ENCODE peak calls at places on chromosome 4, in eight cellular contexts. R, C, F, P, L, H, W and B are unnamed samples.

GRCh38 chr4:128386761-128387599 is 99.4 kb upstream of the PGRMC2 start:
- DNase-seq in R (peak; percentile 80), H (peak; percentile 98), F (peak; percentile 69), W (peak; percentile 97), C (no peak), P (peak; percentile 98), L (peak; percentile 76), B (peak; percentile 99)

GRCh38 chr4:31983246-31983645 is 1263.1 kb downstream of the PCDH7 start:
- DNase-seq in R (no peak), L (no peak), H (no peak), P (no peak), C (no peak), W (no peak), F (no peak), B (no peak)

GRCh38 chr4:126604273-126604867 is 1028.4 kb upstream of the INTU start:
- DNase-seq in R (no peak), W (peak; percentile 62), P (no peak), L (no peak), F (no peak), H (peak; percentile 62), C (peak; percentile 45), B (peak; percentile 62)

GRCh38 chr4:89586864-89587263 is 250.1 kb downstream of the SNCA start:
- DNase-seq in C (no peak), L (no peak), H (peak; percentile 51), F (no peak), R (no peak), P (no peak), W (peak; percentile 35), B (peak; percentile 22)

GRCh38 chr4:169033660-169034059 is 23.6 kb upstream of the CBR4 start:
- DNase-seq in C (no peak), W (no peak), H (no peak), R (no peak), F (no peak), L (no peak), P (peak; percentile 85), B (no peak)

GRCh38 chr4:147547314-147548056 is 66.6 kb downstream of the EDNRA start:
- DNase-seq in P (no peak), W (peak; percentile 46), L (no peak), C (no peak), R (no peak), H (peak; percentile 91), F (no peak), B (peak; percentile 59)

GRCh38 chr4:108560624-108561023 is 59.8 kb upstream of the RPL34 start:
- DNase-seq in P (no peak), F (no peak), L (no peak), R (no peak), H (peak; percentile 31), W (peak; percentile 61), C (no peak), B (no peak)

GRCh38 chr4:2688697-2689096 is 67.4 kb downstream of the TNIP2 start:
- DNase-seq in W (no peak), L (no peak), R (no peak), F (no peak), P (peak; percentile 64), H (no peak), C (no peak), B (no peak)

GRCh38 chr4:51831133-51831532 is 11.8 kb upstream of the DCUN1D4 start:
- DNase-seq in R (peak; percentile 78), C (peak; percentile 67), P (peak; percentile 86), F (no peak), H (peak; percentile 55), W (peak; percentile 72), L (peak; percentile 73), B (peak; percentile 48)

GRCh38 chr4:51885371-51885770 is 42.4 kb downstream of the DCUN1D4 start:
- DNase-seq in L (no peak), F (no peak), P (no peak), H (peak; percentile 28), W (peak; percentile 32), C (peak; percentile 50), R (no peak), B (peak; percentile 38)

GRCh38 chr4:107478327-107478946 is 241.6 kb downstream of the PAPSS1 start:
- DNase-seq in F (no peak), H (no peak), C (no peak), W (no peak), P (no peak), R (no peak), L (no peak), B (no peak)

GRCh38 chr4:120454788-120455187 is 388.1 kb upstream of the MAD2L1 start:
- DNase-seq in H (no peak), L (no peak), F (no peak), P (no peak), W (no peak), C (no peak), R (no peak), B (no peak)

GRCh38 chr4:25085621-25086020 is 54.9 kb upstream of the LGI2 start:
- DNase-seq in W (no peak), P (no peak), R (no peak), F (no peak), L (no peak), H (no peak), C (no peak), B (no peak)

GRCh38 chr4:1533501-1534064 is 127.3 kb upstream of the NKX1-1 start:
- DNase-seq in W (no peak), C (no peak), F (no peak), R (peak; percentile 51), L (no peak), H (no peak), P (no peak), B (no peak)

GRCh38 chr4:7964890-7965662 is 25.4 kb upstream of the AFAP1 start:
- DNase-seq in P (peak; percentile 84), W (peak; percentile 91), C (no peak), R (no peak), H (peak; percentile 74), L (no peak), F (no peak), B (peak; percentile 53)

GRCh38 chr4:53089940-53090729 is 228.0 kb downstream of the RASL11B start:
- DNase-seq in P (no peak), F (no peak), R (no peak), H (peak; percentile 53), L (no peak), W (peak; percentile 75), C (no peak), B (peak; percentile 94)

DNA sequence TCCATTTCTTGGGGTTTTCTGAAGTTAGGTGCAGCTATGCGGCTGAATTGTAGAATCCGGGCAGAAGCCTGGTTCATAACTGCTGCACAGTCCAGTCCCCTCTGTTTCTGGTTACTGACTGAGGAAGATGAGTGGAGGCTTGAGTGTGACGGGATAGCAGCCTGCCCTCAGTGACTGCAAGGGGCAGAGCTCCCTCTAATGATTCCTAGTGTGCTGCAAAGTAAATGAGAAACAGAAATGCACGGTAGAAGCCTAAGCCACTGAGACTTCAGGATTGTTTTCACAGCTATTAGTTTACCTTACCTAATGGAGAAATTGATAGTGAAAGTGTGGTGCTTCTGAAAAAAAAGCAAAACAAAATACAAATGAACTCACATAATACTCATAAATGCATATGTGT is 189.2 kb downstream of the GPM6A start:
- DNase-seq in C (peak; percentile 18), P (no peak), L (no peak), F (no peak), H (no peak), R (no peak), W (no peak), B (no peak)
- TF ChIP-seq CTCF in C (no peak), P (no peak), L (no peak), F (no peak), H (no peak), R (no peak), W (no peak), B (no peak)

DNA sequence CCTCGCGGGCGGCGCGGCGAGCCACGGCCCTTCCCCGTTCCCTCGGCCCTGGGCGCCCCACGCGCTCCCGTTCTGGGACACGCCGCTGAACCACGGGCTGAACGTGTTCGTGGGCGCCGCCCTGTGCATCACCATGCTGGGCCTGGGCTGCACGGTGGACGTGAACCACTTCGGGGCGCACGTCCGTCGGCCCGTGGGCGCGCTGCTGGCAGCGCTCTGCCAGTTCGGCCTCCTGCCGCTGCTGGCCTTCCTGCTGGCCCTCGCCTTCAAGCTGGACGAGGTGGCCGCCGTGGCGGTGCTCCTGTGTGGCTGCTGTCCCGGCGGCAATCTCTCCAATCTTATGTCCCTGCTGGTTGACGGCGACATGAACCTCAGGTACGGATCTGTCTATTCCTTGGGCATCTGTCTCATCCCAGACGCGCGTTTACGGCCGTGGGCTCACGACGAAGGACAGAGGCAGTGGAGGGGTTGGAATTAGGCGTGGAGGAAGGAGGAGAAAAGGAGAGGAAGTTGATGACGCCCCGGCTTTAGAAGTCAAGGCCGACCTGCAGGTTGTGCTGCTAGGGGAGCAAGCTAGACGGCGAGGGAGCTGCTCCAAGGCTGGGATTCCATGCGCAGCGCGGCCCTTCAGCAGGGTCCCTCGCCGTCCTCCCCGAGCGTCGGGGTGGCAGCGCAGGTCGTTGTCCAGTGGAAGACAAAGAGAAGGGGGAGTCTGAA is 792 bp downstream of the SLC10A4 start:
- DNase-seq in L (peak; percentile 70), C (no peak), H (no peak), F (no peak), R (peak; percentile 63), W (no peak), P (no peak), B (no peak)
- H3K4me3 ChIP-seq in L (peak overlapping the region; percentile 41), C (peak overlapping the region; percentile 31), H (no peak overlapping the region), F (peak overlapping the region; percentile 69), R (peak overlapping the region; percentile 41), W (no peak overlapping the region), P (no peak overlapping the region), B (no peak overlapping the region)

DNA sequence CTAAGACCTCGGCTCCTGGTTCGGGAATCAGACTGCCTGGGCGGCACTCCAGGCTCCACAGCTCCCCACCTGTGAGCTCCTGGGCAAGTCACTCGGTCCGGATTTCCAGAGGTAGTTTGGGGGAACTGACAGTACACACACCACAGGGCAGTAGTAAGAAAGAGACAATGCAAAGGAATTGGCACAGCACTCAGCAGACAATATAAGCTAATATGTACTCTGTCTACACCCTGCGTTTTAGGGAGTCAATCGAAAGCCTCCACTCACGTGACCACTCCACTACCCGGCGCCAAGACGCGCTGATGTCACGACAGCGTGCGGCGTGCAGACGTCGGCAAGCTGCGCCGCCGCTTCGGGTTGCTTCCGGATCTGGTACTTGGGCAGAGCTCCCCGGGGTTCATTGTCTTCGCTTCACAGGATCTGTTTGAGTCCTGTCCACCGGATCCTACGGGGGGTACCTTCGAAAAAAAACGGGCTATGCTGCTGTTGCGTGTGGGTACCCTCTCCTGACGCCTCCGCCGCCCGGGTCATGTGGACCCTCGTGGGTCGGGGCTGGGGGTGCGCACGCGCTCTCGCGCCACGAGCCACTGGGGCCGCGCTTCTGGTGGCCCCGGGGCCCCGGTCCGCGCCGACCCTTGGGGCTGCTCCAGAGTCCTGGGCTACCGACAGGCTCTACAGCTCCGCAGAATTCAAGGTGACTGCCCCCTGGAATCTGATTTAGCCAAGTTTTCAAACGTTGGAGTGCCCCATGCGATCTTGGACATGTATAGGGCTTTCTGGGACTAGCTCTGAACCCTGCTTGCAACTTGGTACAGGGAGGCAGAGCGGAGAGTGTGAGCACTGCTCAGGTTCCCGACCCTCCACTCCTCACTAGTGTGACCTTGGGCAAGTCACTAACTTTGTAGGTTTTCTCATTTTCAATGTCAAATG is at the start of gene GUF1:
- DNase-seq in H (peak; percentile 89), L (peak; percentile 96), P (peak; percentile 97), C (peak; percentile 92), R (peak; percentile 91), W (peak; percentile 92), F (peak; percentile 57), B (peak; percentile 84)
- TF ChIP-seq CTCF in H (no peak), L (no peak), P (no peak), C (peak; percentile 2), R (no peak), W (no peak), F (no peak), B (no peak)

DNA sequence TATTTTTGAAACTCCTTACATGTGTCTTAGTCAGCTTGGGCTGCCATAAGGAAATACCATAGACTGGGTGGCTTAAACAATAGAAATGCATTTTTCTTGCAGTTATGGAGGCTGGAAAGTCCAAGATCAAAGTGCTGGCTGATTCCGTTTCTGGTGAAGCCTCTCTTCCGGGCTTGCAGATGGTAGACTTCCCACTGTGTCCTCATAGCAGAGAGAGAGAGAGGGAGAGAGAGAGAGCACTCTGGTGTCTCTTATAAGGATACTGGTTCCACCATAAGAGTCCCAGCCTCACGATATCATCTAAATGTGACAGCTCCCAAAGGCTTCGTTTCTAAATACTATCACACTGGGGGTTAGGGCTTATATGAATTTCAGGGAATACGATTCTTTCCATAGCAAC is 39.7 kb downstream of the ENPEP start:
- DNase-seq in L (no peak), R (no peak), F (no peak), C (no peak), H (no peak), W (no peak), P (no peak), B (no peak)
- H3K4me3 ChIP-seq in L (peak overlapping the region; percentile 52), R (peak overlapping the region; percentile 42), F (peak overlapping the region; percentile 65), C (no peak overlapping the region), H (no peak overlapping the region), W (no peak overlapping the region), P (no peak overlapping the region), B (no peak overlapping the region)